ENCODE peak calls at places on chromosomes 5 and 9, in seven cellular contexts. One of them, this sample, is unnamed.

GRCh38 chr5:17228833-17229291 is 11.4 kb downstream of the BASP1 start:
- DNase-seq in NCI-H1092 treated with DMSO at 0.1 percent for 48 hours: no peak
- DNase-seq in RCC 7860: no peak
- DNase-seq in left ventricle myocardium inferior: no peak
- DNase-seq in islet precursor cell: peak
- DNase-seq in hepatocyte: no peak
- DNase-seq in AG04449: no peak
- DNase-seq in this sample: no peak

GRCh38 chr9:37336150-37336549 is 86.3 kb upstream of the GRHPR start:
- DNase-seq in NCI-H1092 treated with DMSO at 0.1 percent for 48 hours: no peak
- DNase-seq in RCC 7860: no peak
- DNase-seq in left ventricle myocardium inferior: no peak
- DNase-seq in islet precursor cell: no peak
- DNase-seq in hepatocyte: no peak
- DNase-seq in AG04449: no peak
- DNase-seq in this sample: no peak

GRCh38 chr9:97900103-97900737 is 22.1 kb downstream of the TRMO start:
- DNase-seq in NCI-H1092 treated with DMSO at 0.1 percent for 48 hours: no peak
- DNase-seq in RCC 7860: peak
- DNase-seq in left ventricle myocardium inferior: no peak
- DNase-seq in islet precursor cell: no peak
- DNase-seq in hepatocyte: no peak
- DNase-seq in AG04449: no peak
- DNase-seq in this sample: no peak

GRCh38 chr5:55597014-55597981 is 62.5 kb upstream of the PLPP1 start:
- DNase-seq in NCI-H1092 treated with DMSO at 0.1 percent for 48 hours: no peak
- DNase-seq in RCC 7860: peak
- DNase-seq in left ventricle myocardium inferior: peak
- DNase-seq in islet precursor cell: peak
- DNase-seq in hepatocyte: peak
- DNase-seq in AG04449: no peak
- DNase-seq in this sample: peak

GRCh38 chr5:65722575-65723424 is 795 bp downstream of the NLN start:
- DNase-seq in NCI-H1092 treated with DMSO at 0.1 percent for 48 hours: peak
- DNase-seq in RCC 7860: no peak
- DNase-seq in left ventricle myocardium inferior: no peak
- DNase-seq in islet precursor cell: peak
- DNase-seq in hepatocyte: no peak
- DNase-seq in AG04449: no peak
- DNase-seq in this sample: peak

GRCh38 chr9:70902705-70903131 is 218.7 kb downstream of the TRPM3 start:
- DNase-seq in NCI-H1092 treated with DMSO at 0.1 percent for 48 hours: no peak
- DNase-seq in RCC 7860: peak
- DNase-seq in left ventricle myocardium inferior: no peak
- DNase-seq in islet precursor cell: peak
- DNase-seq in hepatocyte: peak
- DNase-seq in AG04449: peak
- DNase-seq in this sample: peak

GRCh38 chr5:72106922-72107873 is at the start of gene MAP1B:
- DNase-seq in NCI-H1092 treated with DMSO at 0.1 percent for 48 hours: peak
- DNase-seq in RCC 7860: peak
- DNase-seq in left ventricle myocardium inferior: peak
- DNase-seq in islet precursor cell: peak
- DNase-seq in hepatocyte: peak
- DNase-seq in AG04449: no peak
- DNase-seq in this sample: peak

GRCh38 chr5:30592833-30593232 is 600.7 kb upstream of the CDH6 start:
- DNase-seq in NCI-H1092 treated with DMSO at 0.1 percent for 48 hours: no peak
- DNase-seq in RCC 7860: no peak
- DNase-seq in left ventricle myocardium inferior: no peak
- DNase-seq in islet precursor cell: no peak
- DNase-seq in hepatocyte: no peak
- DNase-seq in AG04449: no peak
- DNase-seq in this sample: no peak

GRCh38 chr5:157266286-157267007 is 524 bp downstream of the CYFIP2 start:
- DNase-seq in NCI-H1092 treated with DMSO at 0.1 percent for 48 hours: peak
- DNase-seq in RCC 7860: no peak
- DNase-seq in left ventricle myocardium inferior: no peak
- DNase-seq in islet precursor cell: peak
- DNase-seq in hepatocyte: peak
- DNase-seq in AG04449: no peak
- DNase-seq in this sample: peak

GRCh38 chr5:38541174-38541724 is 15.2 kb downstream of the LIFR start:
- DNase-seq in NCI-H1092 treated with DMSO at 0.1 percent for 48 hours: peak
- DNase-seq in RCC 7860: no peak
- DNase-seq in left ventricle myocardium inferior: no peak
- DNase-seq in islet precursor cell: no peak
- DNase-seq in hepatocyte: no peak
- DNase-seq in AG04449: no peak
- DNase-seq in this sample: no peak

GRCh38 chr9:32738501-32739172 is 44.7 kb upstream of the TMEM215 start:
- DNase-seq in NCI-H1092 treated with DMSO at 0.1 percent for 48 hours: no peak
- DNase-seq in RCC 7860: peak
- DNase-seq in left ventricle myocardium inferior: no peak
- DNase-seq in islet precursor cell: no peak
- DNase-seq in hepatocyte: no peak
- DNase-seq in AG04449: no peak
- DNase-seq in this sample: peak

GRCh38 chr5:77229887-77230286 is 19.4 kb downstream of the PDE8B start:
- DNase-seq in NCI-H1092 treated with DMSO at 0.1 percent for 48 hours: no peak
- DNase-seq in RCC 7860: no peak
- DNase-seq in left ventricle myocardium inferior: no peak
- DNase-seq in islet precursor cell: no peak
- DNase-seq in hepatocyte: no peak
- DNase-seq in AG04449: no peak
- DNase-seq in this sample: no peak

GRCh38 chr5:147188200-147189108 is 46.4 kb upstream of the STK32A start:
- DNase-seq in NCI-H1092 treated with DMSO at 0.1 percent for 48 hours: peak
- DNase-seq in RCC 7860: peak
- DNase-seq in left ventricle myocardium inferior: no peak
- DNase-seq in islet precursor cell: peak
- DNase-seq in hepatocyte: peak
- DNase-seq in AG04449: no peak
- DNase-seq in this sample: peak

GRCh38 chr5:150082364-150082763 is 4.0 kb downstream of the CSF1R start:
- DNase-seq in NCI-H1092 treated with DMSO at 0.1 percent for 48 hours: no peak
- DNase-seq in RCC 7860: no peak
- DNase-seq in left ventricle myocardium inferior: no peak
- DNase-seq in islet precursor cell: peak
- DNase-seq in hepatocyte: no peak
- DNase-seq in AG04449: no peak
- DNase-seq in this sample: no peak

GRCh38 chr5:115758356-115758755 is 58.1 kb downstream of the CDO1 start:
- DNase-seq in NCI-H1092 treated with DMSO at 0.1 percent for 48 hours: no peak
- DNase-seq in RCC 7860: peak
- DNase-seq in left ventricle myocardium inferior: no peak
- DNase-seq in islet precursor cell: no peak
- DNase-seq in hepatocyte: no peak
- DNase-seq in AG04449: no peak
- DNase-seq in this sample: peak

GRCh38 chr9:113454914-113455761 is 8.4 kb upstream of the RGS3 start:
- DNase-seq in NCI-H1092 treated with DMSO at 0.1 percent for 48 hours: no peak
- DNase-seq in RCC 7860: peak
- DNase-seq in left ventricle myocardium inferior: peak
- DNase-seq in islet precursor cell: peak
- DNase-seq in hepatocyte: peak
- DNase-seq in AG04449: peak
- DNase-seq in this sample: peak

GRCh38 chr5:314676-315487 is 6.6 kb upstream of the AHRR start:
- DNase-seq in NCI-H1092 treated with DMSO at 0.1 percent for 48 hours: no peak
- DNase-seq in RCC 7860: no peak
- DNase-seq in left ventricle myocardium inferior: no peak
- DNase-seq in islet precursor cell: no peak
- DNase-seq in hepatocyte: no peak
- DNase-seq in AG04449: no peak
- DNase-seq in this sample: no peak

GRCh38 chr9:119793272-119793671 is 424.0 kb upstream of the BRINP1 start:
- DNase-seq in NCI-H1092 treated with DMSO at 0.1 percent for 48 hours: no peak
- DNase-seq in RCC 7860: no peak
- DNase-seq in left ventricle myocardium inferior: no peak
- DNase-seq in islet precursor cell: no peak
- DNase-seq in hepatocyte: no peak
- DNase-seq in AG04449: no peak
- DNase-seq in this sample: no peak

GRCh38 chr5:59769832-59770231 is 123.7 kb downstream of the PDE4D start:
- DNase-seq in NCI-H1092 treated with DMSO at 0.1 percent for 48 hours: no peak
- DNase-seq in RCC 7860: no peak
- DNase-seq in left ventricle myocardium inferior: no peak
- DNase-seq in islet precursor cell: no peak
- DNase-seq in hepatocyte: no peak
- DNase-seq in AG04449: no peak
- DNase-seq in this sample: no peak

GRCh38 chr5:96384353-96384752 is 48.7 kb downstream of the PCSK1 start:
- DNase-seq in NCI-H1092 treated with DMSO at 0.1 percent for 48 hours: no peak
- DNase-seq in RCC 7860: peak
- DNase-seq in left ventricle myocardium inferior: peak
- DNase-seq in islet precursor cell: no peak
- DNase-seq in hepatocyte: no peak
- DNase-seq in AG04449: peak
- DNase-seq in this sample: peak

GRCh38 chr5:4229866-4230265 is 634.2 kb downstream of the IRX1 start:
- DNase-seq in NCI-H1092 treated with DMSO at 0.1 percent for 48 hours: no peak
- DNase-seq in RCC 7860: no peak
- DNase-seq in left ventricle myocardium inferior: no peak
- DNase-seq in islet precursor cell: no peak
- DNase-seq in hepatocyte: no peak
- DNase-seq in AG04449: no peak
- DNase-seq in this sample: no peak

GRCh38 chr5:142716963-142717362 is 31.1 kb upstream of the FGF1 start:
- DNase-seq in NCI-H1092 treated with DMSO at 0.1 percent for 48 hours: peak
- DNase-seq in RCC 7860: peak
- DNase-seq in left ventricle myocardium inferior: peak
- DNase-seq in islet precursor cell: peak
- DNase-seq in hepatocyte: peak
- DNase-seq in AG04449: no peak
- DNase-seq in this sample: peak

GRCh38 chr5:156137482-156137881 is 189.5 kb upstream of the SGCD start:
- DNase-seq in NCI-H1092 treated with DMSO at 0.1 percent for 48 hours: no peak
- DNase-seq in RCC 7860: no peak
- DNase-seq in left ventricle myocardium inferior: no peak
- DNase-seq in islet precursor cell: no peak
- DNase-seq in hepatocyte: no peak
- DNase-seq in AG04449: no peak
- DNase-seq in this sample: no peak

GRCh38 chr9:80796662-80797426 is 892.5 kb downstream of the TLE1 start:
- DNase-seq in NCI-H1092 treated with DMSO at 0.1 percent for 48 hours: no peak
- DNase-seq in RCC 7860: no peak
- DNase-seq in left ventricle myocardium inferior: no peak
- DNase-seq in islet precursor cell: no peak
- DNase-seq in hepatocyte: peak
- DNase-seq in AG04449: no peak
- DNase-seq in this sample: no peak

GRCh38 chr5:43065384-43066230 is 25.5 kb upstream of the ANXA2R start:
- DNase-seq in NCI-H1092 treated with DMSO at 0.1 percent for 48 hours: peak
- DNase-seq in RCC 7860: peak
- DNase-seq in left ventricle myocardium inferior: peak
- DNase-seq in islet precursor cell: peak
- DNase-seq in hepatocyte: peak
- DNase-seq in AG04449: no peak
- DNase-seq in this sample: peak

GRCh38 chr5:155753943-155754581 is 572.9 kb upstream of the SGCD start:
- DNase-seq in NCI-H1092 treated with DMSO at 0.1 percent for 48 hours: peak
- DNase-seq in RCC 7860: no peak
- DNase-seq in left ventricle myocardium inferior: no peak
- DNase-seq in islet precursor cell: no peak
- DNase-seq in hepatocyte: no peak
- DNase-seq in AG04449: no peak
- DNase-seq in this sample: no peak

GRCh38 chr9:100455470-100455869 is 17.5 kb upstream of the TMEFF1 start:
- DNase-seq in NCI-H1092 treated with DMSO at 0.1 percent for 48 hours: no peak
- DNase-seq in RCC 7860: no peak
- DNase-seq in left ventricle myocardium inferior: no peak
- DNase-seq in islet precursor cell: no peak
- DNase-seq in hepatocyte: no peak
- DNase-seq in AG04449: no peak
- DNase-seq in this sample: no peak

GRCh38 chr5:59275170-59275536 is 618.4 kb downstream of the PDE4D start:
- DNase-seq in NCI-H1092 treated with DMSO at 0.1 percent for 48 hours: no peak
- DNase-seq in RCC 7860: no peak
- DNase-seq in left ventricle myocardium inferior: no peak
- DNase-seq in islet precursor cell: no peak
- DNase-seq in hepatocyte: no peak
- DNase-seq in AG04449: no peak
- DNase-seq in this sample: no peak

GRCh38 chr9:109771796-109772525 is 8.0 kb upstream of the PALM2AKAP2 start:
- DNase-seq in NCI-H1092 treated with DMSO at 0.1 percent for 48 hours: peak
- DNase-seq in RCC 7860: no peak
- DNase-seq in left ventricle myocardium inferior: peak
- DNase-seq in islet precursor cell: no peak
- DNase-seq in hepatocyte: peak
- DNase-seq in AG04449: no peak
- DNase-seq in this sample: no peak

GRCh38 chr9:89402695-89403427 is 84.6 kb downstream of the SECISBP2 start:
- DNase-seq in NCI-H1092 treated with DMSO at 0.1 percent for 48 hours: no peak
- DNase-seq in RCC 7860: no peak
- DNase-seq in left ventricle myocardium inferior: no peak
- DNase-seq in islet precursor cell: no peak
- DNase-seq in hepatocyte: no peak
- DNase-seq in AG04449: no peak
- DNase-seq in this sample: no peak

GRCh38 chr9:108478871-108479332 is 376.9 kb downstream of the ACTL7B start:
- DNase-seq in NCI-H1092 treated with DMSO at 0.1 percent for 48 hours: no peak
- DNase-seq in RCC 7860: peak
- DNase-seq in left ventricle myocardium inferior: no peak
- DNase-seq in islet precursor cell: no peak
- DNase-seq in hepatocyte: peak
- DNase-seq in AG04449: peak
- DNase-seq in this sample: peak